ENCODE peak calls at places on chromosomes 13 and 19, in seven cellular contexts. T is left ventricle myocardium inferior; G is CD4-positive, alpha-beta T cell; U is HL-60; I is uterus; R is heart right ventricle; F is type B pancreatic cell. E is an unnamed sample.

GRCh38 chr13:106089251-106089940 is 446.1 kb downstream of the EFNB2 start:
- DNase-seq in R (no peak), U (no peak), T (no peak), I (no peak), F (no peak), G (no peak), E (no peak)

GRCh38 chr13:103203750-103204330 is 137.6 kb upstream of the SLC10A2 start:
- DNase-seq in T (no peak), G (no peak), F (no peak), U (no peak), I (no peak), R (no peak), E (no peak)

GRCh38 chr19:54448037-54448773 is 794 bp upstream of the LENG8 start:
- DNase-seq in T (peak; percentile 52), F (no peak), U (peak; percentile 69), R (no peak), G (no peak), I (peak; percentile 53), E (peak; percentile 70)

GRCh38 chr13:49308104-49308875 is 60.6 kb downstream of the CDADC1 start:
- DNase-seq in F (no peak), R (peak; percentile 71), T (peak; percentile 85), U (no peak), G (no peak), I (peak; percentile 95), E (no peak)

GRCh38 chr13:114229486-114229885 is 5.2 kb upstream of the CDC16 start:
- DNase-seq in T (no peak), G (no peak), F (no peak), U (no peak), R (no peak), I (no peak), E (no peak)

GRCh38 chr13:42380420-42381164 is 108.6 kb downstream of the AKAP11 start:
- DNase-seq in I (no peak), T (no peak), U (no peak), G (no peak), R (no peak), F (no peak), E (no peak)

GRCh38 chr13:47499358-47500150 is 501.5 kb downstream of the SUCLA2 start:
- DNase-seq in U (peak; percentile 34), R (no peak), G (no peak), F (no peak), I (no peak), T (no peak), E (no peak)

GRCh38 chr13:104310861-104311260 is 1244.6 kb upstream of the SLC10A2 start:
- DNase-seq in R (no peak), T (no peak), U (no peak), I (no peak), F (no peak), G (no peak), E (no peak)

GRCh38 chr13:94706854-94707399 is 5.4 kb downstream of the SOX21 start:
- DNase-seq in I (no peak), G (no peak), F (no peak), U (no peak), R (no peak), T (no peak), E (no peak)

GRCh38 chr13:20945952-20946383 is 43.4 kb upstream of the XPO4 start:
- DNase-seq in G (no peak), T (peak; percentile 18), U (peak; percentile 11), F (no peak), I (no peak), R (no peak), E (peak; percentile 29)

GRCh38 chr19:50496189-50497029 is 14.6 kb downstream of the JOSD2 start:
- DNase-seq in U (no peak), T (peak; percentile 74), R (peak; percentile 75), G (no peak), I (no peak), F (no peak), E (no peak)

GRCh38 chr19:53212703-53213320 is 19.7 kb upstream of the ZNF665 start:
- DNase-seq in U (no peak), G (no peak), T (no peak), I (no peak), F (no peak), R (no peak), E (no peak)

GRCh38 chr19:52297601-52298358 is 811 bp downstream of the ZNF480 start:
- DNase-seq in F (no peak), I (no peak), U (no peak), G (no peak), R (no peak), T (no peak), E (no peak)

GRCh38 chr19:55251296-55252081 is 7.3 kb downstream of the PPP6R1 start:
- DNase-seq in G (no peak), T (no peak), U (no peak), F (no peak), I (no peak), R (no peak), E (no peak)

GRCh38 chr19:33358408-33358807 is 15.1 kb upstream of the CEBPG start:
- DNase-seq in F (no peak), T (no peak), U (no peak), I (no peak), R (no peak), G (no peak), E (no peak)

GRCh38 chr19:52961981-52962380 is 700 bp downstream of the ZNF816 start:
- DNase-seq in G (no peak), F (no peak), T (no peak), R (no peak), U (no peak), I (no peak), E (no peak)

GRCh38 chr13:66347718-66348117 is 882.4 kb downstream of the PCDH9 start:
- DNase-seq in R (no peak), I (no peak), F (no peak), G (no peak), T (no peak), U (no peak), E (no peak)

DNA sequence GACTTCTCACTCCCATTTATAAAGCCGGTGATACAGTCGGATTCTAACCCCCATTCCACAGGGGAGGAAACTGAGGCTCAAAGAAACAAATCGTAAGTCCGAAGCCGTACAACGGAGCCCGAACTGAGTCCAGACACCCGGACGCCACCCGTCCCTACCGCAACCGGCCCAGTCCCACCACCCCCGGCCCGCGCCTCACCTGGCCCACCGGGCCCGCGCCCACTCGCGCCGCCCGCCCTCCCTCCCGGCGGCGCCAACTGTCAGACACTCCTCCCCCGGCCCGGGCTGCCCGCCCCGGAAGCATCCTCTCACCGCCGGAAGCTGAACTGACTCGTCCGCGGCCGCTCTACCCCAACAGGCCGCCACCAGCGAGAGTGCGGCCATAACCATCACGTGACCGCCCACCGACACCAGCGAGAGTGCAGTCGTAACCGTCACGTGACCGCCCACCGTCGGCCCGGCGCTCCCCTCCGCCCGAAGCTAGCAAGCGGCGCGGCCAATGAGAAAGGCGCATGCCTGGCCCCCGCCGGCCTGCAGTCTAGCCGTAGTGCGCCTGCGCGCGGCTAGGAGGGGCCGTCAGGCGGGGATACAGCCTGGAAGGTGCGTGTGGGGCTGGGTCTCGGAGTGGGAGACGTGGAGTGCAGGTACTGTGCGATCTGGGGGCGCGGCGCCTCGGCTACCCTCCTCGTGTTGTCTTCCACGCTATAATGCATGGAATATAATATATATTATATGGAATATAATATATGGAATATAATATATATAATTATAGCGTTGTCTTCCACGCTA is at the start of the genes C19orf47 and PLD3:
- DNase-seq in R (peak; percentile 99), G (peak; percentile 93), T (peak; percentile 100), I (peak; percentile 99), F (peak; percentile 100), U (peak; percentile 99), E (peak; percentile 98)
- TF ChIP-seq CTCF in R (no peak), G (no peak), T (no peak), I (peak; percentile 36), F (no peak), U (no peak), E (no peak)

DNA sequence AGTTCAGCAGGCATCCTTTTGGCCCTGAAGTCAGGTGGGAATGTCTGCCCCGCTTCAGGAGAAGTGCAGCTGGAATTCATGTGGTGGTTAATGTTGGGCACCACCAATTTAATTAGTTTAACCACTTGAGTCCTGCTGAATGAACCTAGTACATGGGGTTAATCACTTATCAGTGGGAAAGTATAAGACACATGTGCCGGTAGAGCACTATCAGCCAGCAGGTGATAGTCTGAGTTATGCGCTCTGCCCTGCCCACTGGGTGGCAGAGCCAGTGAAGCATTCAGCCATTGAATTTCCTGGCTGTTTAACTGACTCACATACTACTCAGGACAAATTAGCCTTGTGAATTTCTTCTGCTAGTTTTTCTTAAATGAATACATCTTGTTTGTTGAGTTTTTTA is 789.7 kb upstream of the PRR20A start:
- DNase-seq in R (no peak), U (no peak), T (no peak), I (no peak), G (no peak), F (no peak), E (no peak)
- TF ChIP-seq CTCF in R (no peak), U (no peak), T (no peak), I (no peak), G (no peak), F (no peak), E (no peak)

GRCh38 chr13:23513460-23513859 is 56.8 kb upstream of the TNFRSF19 start:
- DNase-seq in T (no peak), R (no peak), U (no peak), G (no peak), I (no peak), F (no peak), E (no peak)

GRCh38 chr13:23512762-23513395 is 57.3 kb upstream of the TNFRSF19 start:
- DNase-seq in I (no peak), T (no peak), F (no peak), R (no peak), G (no peak), U (no peak), E (no peak)

GRCh38 chr13:23510544-23510916 is 59.7 kb upstream of the TNFRSF19 start:
- DNase-seq in F (no peak), R (no peak), G (no peak), T (no peak), I (no peak), U (no peak), E (no peak)

GRCh38 chr13:23509781-23510543 is 60.2 kb upstream of the TNFRSF19 start:
- DNase-seq in I (no peak), R (no peak), U (no peak), T (no peak), G (no peak), F (no peak), E (no peak)

GRCh38 chr13:23510979-23511735 is 59.1 kb upstream of the TNFRSF19 start:
- DNase-seq in U (no peak), T (no peak), I (no peak), F (no peak), G (no peak), R (no peak), E (peak; percentile 9)
- TF ChIP-seq CTCF in U (no peak), T (peak; percentile 50), I (no peak), F (peak; percentile 49), G (no peak), R (peak; percentile 48), E (no peak)

DNA sequence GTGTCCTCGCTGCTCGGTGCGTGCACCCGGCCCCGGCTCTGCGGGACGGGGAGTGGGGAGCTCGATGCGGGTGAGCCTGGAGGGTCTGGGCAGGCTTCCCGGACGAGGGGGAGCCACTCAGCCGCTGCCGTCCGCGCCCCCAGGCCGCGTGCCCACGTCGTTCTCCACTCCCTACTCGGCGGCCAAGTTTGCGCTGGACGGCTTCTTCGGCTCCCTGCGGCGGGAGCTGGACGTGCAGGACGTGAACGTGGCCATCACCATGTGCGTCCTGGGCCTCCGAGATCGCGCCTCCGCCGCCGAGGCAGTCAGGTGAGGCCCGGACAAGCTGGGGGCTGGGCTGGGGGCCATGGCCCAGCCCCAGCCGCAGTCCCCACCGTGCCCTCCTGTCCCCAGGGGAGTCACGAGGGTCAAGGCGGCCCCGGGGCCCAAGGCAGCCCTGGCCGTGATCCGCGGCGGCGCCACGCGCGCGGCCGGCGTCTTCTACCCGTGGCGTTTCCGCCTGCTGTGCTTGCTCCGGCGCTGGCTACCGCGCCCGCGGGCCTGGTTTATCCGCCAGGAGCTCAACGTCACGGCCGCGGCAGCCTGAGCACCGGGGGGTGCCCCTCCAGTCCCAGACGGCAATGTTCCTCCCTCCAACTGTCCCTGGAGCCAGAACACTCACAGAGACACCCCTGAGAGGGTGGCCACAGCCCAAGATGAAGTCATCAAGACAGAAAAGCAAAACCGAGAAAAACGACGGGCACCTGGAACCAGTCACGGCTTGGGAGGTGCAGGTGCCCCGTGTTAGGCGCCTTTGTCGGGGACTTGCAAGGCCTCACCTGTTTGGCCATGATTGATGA is 2.5 kb upstream of the RPL36 start:
- DNase-seq in R (peak; percentile 19), T (no peak), G (no peak), I (no peak), U (no peak), F (no peak), E (no peak)
- TF ChIP-seq CTCF in R (peak; percentile 14), T (peak; percentile 25), G (peak; percentile 49), I (no peak), U (no peak), F (peak; percentile 16), E (peak; percentile 25)

E was measured in endothelial cell.